ENCODE peak calls at places on chromosomes 11 and 22, in five cellular contexts. R is neuronal stem cell, J is mesenchymal stem cell, V is H9, D is H1. I is an unnamed sample.
A peak's percentile ranks its signal among the peaks of the same experiment; 100 is the strongest.

GRCh38 chr11:65793144-65793581 is 6.3 kb downstream of the OVOL1 start:
- DNase-seq in R (no peak), J (no peak), V (no peak), D (no peak), I (no peak)

GRCh38 chr11:134614141-134614540 is 202.1 kb upstream of the B3GAT1 start:
- DNase-seq in R (no peak), J (no peak), V (no peak), D (no peak), I (no peak)

GRCh38 chr11:16356057-16356750 is at the start of gene SOX6:
- DNase-seq in R (no peak), J (peak; percentile 51), V (no peak), D (no peak), I (no peak)

GRCh38 chr11:126561327-126561893 is 205.9 kb downstream of the ST3GAL4 start:
- DNase-seq in R (peak; percentile 86), J (peak; percentile 42), V (peak; percentile 78), D (peak; percentile 46), I (peak; percentile 70)

GRCh38 chr22:18085188-18085587 is 7.4 kb downstream of the PEX26 start:
- DNase-seq in R (no peak), J (no peak), V (no peak), D (no peak), I (no peak)

GRCh38 chr22:23376256-23376655 is 195.9 kb downstream of the BCR start:
- DNase-seq in R (no peak), J (peak; percentile 13), V (peak; percentile 80), D (no peak), I (no peak)

GRCh38 chr22:23829845-23830372 is 8.9 kb downstream of the DERL3 start:
- DNase-seq in R (no peak), J (no peak), V (no peak), D (no peak), I (no peak)

GRCh38 chr22:17754233-17754925 is 19.9 kb downstream of the BID start:
- DNase-seq in R (no peak), J (no peak), V (peak; percentile 61), D (no peak), I (no peak)

GRCh38 chr11:27557223-27557622 is 50.7 kb upstream of the LIN7C start:
- DNase-seq in R (no peak), J (no peak), V (no peak), D (no peak), I (no peak)

GRCh38 chr22:30634477-30635233 is 926 bp upstream of the SLC35E4 start:
- DNase-seq in R (peak; percentile 80), J (peak; percentile 91), V (peak; percentile 90), D (peak; percentile 65), I (peak; percentile 96)

GRCh38 chr11:67544591-67545242 is 21.5 kb upstream of the CABP2 start:
- DNase-seq in R (no peak), J (no peak), V (no peak), D (no peak), I (no peak)

GRCh38 chr11:2975594-2975993 is 16.5 kb downstream of the NAP1L4 start:
- DNase-seq in R (no peak), J (peak; percentile 58), V (peak; percentile 49), D (no peak), I (peak; percentile 66)

GRCh38 chr11:40149721-40150120 is 1309.7 kb downstream of the LRRC4C start:
- DNase-seq in R (no peak), J (peak; percentile 21), V (no peak), D (no peak), I (no peak)

GRCh38 chr11:108589136-108589535 is 4.4 kb downstream of the EXPH5 start:
- DNase-seq in R (no peak), J (no peak), V (no peak), D (no peak), I (no peak)

GRCh38 chr22:36467946-36468345 is 13.5 kb downstream of the TXN2 start:
- DNase-seq in R (no peak), J (peak; percentile 98), V (no peak), D (no peak), I (peak; percentile 62)

GRCh38 chr11:114479331-114479730 is 40.1 kb downstream of the REXO2 start:
- DNase-seq in R (no peak), J (peak; percentile 36), V (no peak), D (no peak), I (no peak)

GRCh38 chr11:75589933-75590332 is 27.9 kb downstream of the SERPINH1 start:
- DNase-seq in R (no peak), J (no peak), V (no peak), D (no peak), I (no peak)

GRCh38 chr11:114211444-114212122 is 84.6 kb upstream of the NNMT start:
- DNase-seq in R (peak; percentile 73), J (no peak), V (no peak), D (no peak), I (no peak)

GRCh38 chr22:34866501-34867171 is 199.3 kb upstream of the ISX start:
- DNase-seq in R (no peak), J (peak; percentile 20), V (no peak), D (no peak), I (no peak)

GRCh38 chr11:17734418-17734911 is at the start of gene KCNC1:
- DNase-seq in R (peak; percentile 65), J (peak; percentile 42), V (peak; percentile 56), D (no peak), I (peak; percentile 48)

GRCh38 chr11:70192666-70193410 is 10.3 kb upstream of the FADD start:
- DNase-seq in R (no peak), J (no peak), V (no peak), D (no peak), I (no peak)

GRCh38 chr22:22026157-22026831 is 43.7 kb upstream of the TOP3B start:
- DNase-seq in R (no peak), J (no peak), V (no peak), D (no peak), I (no peak)

GRCh38 chr11:47716692-47717091 is 1.5 kb upstream of the AGBL2 start:
- DNase-seq in R (no peak), J (no peak), V (no peak), D (no peak), I (no peak)

DNA sequence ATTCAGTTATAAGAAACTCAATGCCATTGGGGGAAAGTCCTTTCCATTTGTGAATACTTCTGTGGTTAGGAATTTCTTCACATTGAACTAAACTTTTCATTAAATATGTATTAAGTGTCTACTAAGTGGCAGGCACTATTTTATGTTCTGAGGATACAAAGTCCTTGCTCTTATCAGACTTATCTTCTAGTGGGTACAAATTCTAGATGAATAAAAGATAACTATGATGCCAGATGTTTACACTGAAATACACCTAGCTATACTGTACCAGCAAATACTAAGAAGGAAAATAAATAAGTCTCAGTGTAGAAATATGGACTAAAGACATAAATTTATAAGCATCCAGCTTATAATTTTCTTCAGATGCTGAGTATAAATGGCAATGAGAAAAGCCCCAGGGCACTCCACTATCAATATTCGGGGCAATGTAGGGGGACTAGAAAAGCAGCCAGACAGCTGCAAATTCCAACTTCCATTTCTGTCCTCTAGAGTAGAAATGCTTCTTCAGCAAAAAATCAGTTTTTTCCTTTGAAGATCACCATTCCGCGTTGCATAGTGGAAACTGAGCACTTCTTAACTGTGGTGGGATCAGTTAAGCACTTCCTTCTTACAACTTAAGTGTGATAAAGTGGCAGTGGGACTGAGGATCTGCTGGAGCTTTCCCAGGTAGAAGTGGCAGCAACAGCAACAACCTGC is 11.8 kb upstream of the BIRC3 start:
- DNase-seq in R (no peak), J (no peak), V (no peak), D (no peak), I (peak; percentile 21)
- H3K4me1 ChIP-seq in R (no peaks in the 10 kb centered on the region), J (no peaks in the 10 kb centered on the region), V (no peaks in the 10 kb centered on the region), D (no peaks in the 10 kb centered on the region), I (no peaks in the 10 kb centered on the region)

GRCh38 chr22:39871008-39871798 is 22.4 kb downstream of the ENTHD1 start:
- DNase-seq in R (no peak), J (no peak), V (no peak), D (no peak), I (no peak)

GRCh38 chr22:39873963-39874362 is 19.6 kb downstream of the ENTHD1 start:
- DNase-seq in R (no peak), J (no peak), V (no peak), D (no peak), I (no peak)

GRCh38 chr22:39868741-39869140 is 24.8 kb downstream of the ENTHD1 start:
- DNase-seq in R (no peak), J (no peak), V (no peak), D (no peak), I (no peak)

GRCh38 chr22:39877079-39877682 is 16.4 kb downstream of the ENTHD1 start:
- DNase-seq in R (no peak), J (no peak), V (no peak), D (no peak), I (no peak)

GRCh38 chr22:39872548-39872947 is 21.0 kb downstream of the ENTHD1 start:
- DNase-seq in R (no peak), J (no peak), V (no peak), D (no peak), I (no peak)
- H2BK12ac ChIP-seq in R (no peak overlapping the region), J (no peak overlapping the region), V (no peak overlapping the region), D (no peak overlapping the region), I (no peak overlapping the region)

DNA sequence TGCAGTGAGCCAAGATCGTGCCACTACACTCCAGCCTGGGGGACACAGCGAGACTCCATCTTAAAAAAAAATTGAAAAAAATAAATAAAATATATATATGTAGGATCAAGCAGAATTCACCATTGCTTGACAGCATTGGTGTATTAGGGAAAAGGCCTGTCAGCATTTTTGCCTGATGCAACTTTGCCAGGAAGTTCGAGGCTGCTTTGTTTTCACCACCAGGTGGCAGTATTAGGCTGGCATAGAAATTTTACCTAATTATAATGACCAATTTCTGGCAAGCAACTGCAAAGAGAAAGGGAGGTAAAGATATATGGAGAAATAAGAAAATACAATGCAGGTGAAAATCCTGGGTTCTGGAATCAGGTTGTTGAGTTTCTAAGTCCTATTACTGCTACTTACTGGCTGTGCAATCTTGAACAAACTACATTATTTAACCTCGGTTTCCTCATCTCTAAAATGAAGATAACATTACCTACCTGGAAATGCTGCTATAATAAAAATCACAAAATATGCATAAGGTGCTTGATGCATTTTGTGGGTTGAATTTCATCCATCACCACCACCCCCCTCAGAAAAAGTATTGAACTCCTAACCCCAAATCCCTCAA is 24.7 kb downstream of the LAYN start:
- DNase-seq in R (peak; percentile 47), J (peak; percentile 72), V (peak; percentile 53), D (no peak), I (peak; percentile 95)
- H3K4me1 ChIP-seq in R (peaks cover 5% of the 10 kb centered on the region), J (peaks cover 12% of the 10 kb centered on the region), V (peaks cover 6% of the 10 kb centered on the region), D (peaks cover 4% of the 10 kb centered on the region), I (no peaks in the 10 kb centered on the region)

GRCh38 chr11:61645179-61645868 is 34.9 kb upstream of the DAGLA start:
- DNase-seq in R (no peak), J (no peak), V (no peak), D (no peak), I (no peak)

GRCh38 chr11:61642162-61642561 is 38.0 kb upstream of the DAGLA start:
- DNase-seq in R (no peak), J (no peak), V (no peak), D (no peak), I (no peak)

GRCh38 chr11:61652135-61652534 is 28.1 kb upstream of the DAGLA start:
- DNase-seq in R (no peak), J (no peak), V (no peak), D (no peak), I (no peak)

GRCh38 chr11:61650781-61651571 is 29.2 kb upstream of the DAGLA start:
- DNase-seq in R (no peak), J (no peak), V (peak; percentile 90), D (no peak), I (no peak)

DNA sequence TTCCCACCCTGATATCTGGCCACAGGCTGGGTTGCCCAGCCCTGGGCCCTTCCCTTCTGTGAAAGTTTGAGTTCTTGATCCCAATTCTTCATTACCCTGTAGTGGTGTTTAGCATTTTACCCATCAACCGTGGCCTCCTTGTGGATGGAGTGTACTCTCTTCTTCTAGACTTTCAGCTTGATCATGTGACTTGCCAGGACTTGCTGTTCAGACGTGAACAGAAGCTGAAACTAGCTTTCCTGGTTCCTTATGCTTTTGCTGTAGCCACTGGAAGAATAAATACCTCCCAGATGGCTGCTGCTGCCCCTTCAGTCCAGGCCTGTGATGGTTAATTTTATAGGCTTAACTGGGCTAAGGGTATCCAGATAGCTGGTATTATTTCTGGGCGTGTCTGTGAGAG is 32.7 kb upstream of the DAGLA start:
- DNase-seq in R (no peak), J (no peak), V (no peak), D (no peak), I (no peak)
- H2BK12ac ChIP-seq in R (no peak overlapping the region), J (no peak overlapping the region), V (no peak overlapping the region), D (no peak overlapping the region), I (no peak overlapping the region)